ENCODE peak calls at places on chromosomes 2 and 18, in five cellular contexts. U is mammary epithelial cell, J is pancreas, A is choroid plexus epithelial cell, H is fibroblast of the aortic adventitia. X is an unnamed sample.

GRCh38 chr2:157413342-157414035 is 30.4 kb downstream of the CYTIP start:
- DNase-seq in U (no peak), J (no peak), A (no peak), H (no peak), X (no peak)

GRCh38 chr2:99615247-99615771 is 125.5 kb upstream of the REV1 start:
- DNase-seq in U (no peak), J (no peak), A (peak; percentile 14), H (no peak), X (no peak)

GRCh38 chr2:234172066-234172465 is 121.6 kb downstream of the SPP2 start:
- DNase-seq in U (no peak), J (no peak), A (no peak), H (peak; percentile 36), X (no peak)

GRCh38 chr2:207746131-207746530 is 23.6 kb downstream of the FZD5 start:
- DNase-seq in U (peak; percentile 37), J (peak; percentile 71), A (peak; percentile 91), H (peak; percentile 83), X (peak; percentile 71)

GRCh38 chr2:12549641-12550040 is 167.1 kb upstream of the TRIB2 start:
- DNase-seq in U (peak; percentile 84), J (no peak), A (peak; percentile 56), H (peak; percentile 48), X (peak; percentile 82)

GRCh38 chr2:146894514-146894913 is 950.3 kb upstream of the ACVR2A start:
- DNase-seq in U (no peak), J (no peak), A (no peak), H (no peak), X (no peak)

GRCh38 chr2:19736191-19736831 is 165.5 kb downstream of the TTC32 start:
- DNase-seq in U (no peak), J (no peak), A (peak; percentile 26), H (no peak), X (no peak)

GRCh38 chr2:65436169-65436824 is 3.9 kb upstream of the SPRED2 start:
- DNase-seq in U (peak; percentile 93), J (peak; percentile 93), A (peak; percentile 96), H (peak; percentile 98), X (peak; percentile 94)

GRCh38 chr2:20353597-20353996 is 3.0 kb upstream of the PUM2 start:
- DNase-seq in U (peak; percentile 42), J (no peak), A (no peak), H (no peak), X (peak; percentile 99)

GRCh38 chr2:71458413-71459083 is 5.2 kb downstream of the DYSF start:
- DNase-seq in U (peak; percentile 46), J (no peak), A (peak; percentile 67), H (peak; percentile 43), X (no peak)

GRCh38 chr2:160621748-160622147 is 128.1 kb upstream of the RBMS1 start:
- DNase-seq in U (no peak), J (no peak), A (peak; percentile 74), H (no peak), X (peak; percentile 28)

GRCh38 chr2:234977228-234977679 is 25.4 kb downstream of the SH3BP4 start:
- DNase-seq in U (no peak), J (no peak), A (no peak), H (no peak), X (no peak)

GRCh38 chr2:1972948-1973347 is 228.6 kb upstream of the PXDN start:
- DNase-seq in U (no peak), J (no peak), A (peak; percentile 55), H (peak; percentile 9), X (no peak)

GRCh38 chr18:15198116-15198389 is 450.1 kb downstream of the ANKRD30B start:
- DNase-seq in U (no peak), J (no peak), A (no peak), H (no peak), X (no peak)

GRCh38 chr2:166653185-166653813 is 159.2 kb upstream of the SCN7A start:
- DNase-seq in U (peak; percentile 20), J (no peak), A (peak; percentile 64), H (peak; percentile 35), X (peak; percentile 45)

GRCh38 chr2:128534688-128535392 is 216.2 kb upstream of the HS6ST1 start:
- DNase-seq in U (no peak), J (no peak), A (no peak), H (no peak), X (no peak)

GRCh38 chr2:217837001-217837491 is 165.7 kb downstream of the TNS1 start:
- DNase-seq in U (no peak), J (no peak), A (no peak), H (peak; percentile 92), X (peak; percentile 24)

GRCh38 chr2:176161817-176162626 is 4.9 kb downstream of the HOXD3 start:
- DNase-seq in U (peak; percentile 27), J (no peak), A (peak; percentile 8), H (peak; percentile 37), X (peak; percentile 13)

GRCh38 chr2:170196962-170197361 is 19.0 kb downstream of the MYO3B start:
- DNase-seq in U (no peak), J (no peak), A (no peak), H (no peak), X (no peak)

GRCh38 chr18:35578481-35578880 is 3.1 kb upstream of the GALNT1 start:
- DNase-seq in U (no peak), J (no peak), A (peak; percentile 45), H (peak; percentile 36), X (no peak)

GRCh38 chr2:96245609-96246390 is 20.0 kb downstream of the TMEM127 start:
- DNase-seq in U (no peak), J (no peak), A (peak; percentile 76), H (peak; percentile 84), X (peak; percentile 46)

DNA sequence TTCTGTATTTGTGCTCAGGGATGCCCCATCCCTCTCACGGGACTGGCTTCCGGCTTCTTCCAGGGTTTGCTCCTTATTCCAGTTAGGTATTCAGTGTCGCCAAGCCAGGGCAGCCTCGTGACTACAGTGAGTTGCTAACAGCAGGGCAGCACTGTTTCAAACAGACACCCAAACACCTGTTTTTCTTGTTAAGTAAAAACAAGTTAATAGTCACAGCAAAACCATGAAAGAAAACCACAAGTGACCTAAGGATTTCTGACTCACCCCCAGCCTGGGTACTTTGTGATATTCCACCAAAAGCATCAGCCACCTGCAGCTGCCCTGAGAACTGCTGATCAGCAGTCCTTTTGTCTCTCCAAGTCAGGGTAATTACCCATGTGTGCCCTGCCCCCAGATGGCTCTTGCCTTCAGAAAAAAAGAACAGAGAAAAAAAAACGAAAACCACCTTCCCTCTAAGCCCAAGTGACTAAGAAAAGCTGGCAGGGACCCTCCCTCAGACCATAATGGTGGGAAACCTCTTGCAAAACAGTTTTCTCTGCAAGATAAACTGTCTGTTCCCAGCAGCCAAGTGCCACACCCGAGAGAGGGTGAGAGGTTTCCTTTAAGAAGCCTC is 178.2 kb downstream of the ANAPC1 start:
- DNase-seq in U (peak; percentile 89), J (no peak), A (peak; percentile 81), H (peak; percentile 93), X (peak; percentile 81)
- H3K4me3 ChIP-seq in U (no peak overlapping the region), J (no peak overlapping the region), A (no peak overlapping the region), H (no peak overlapping the region), X (no peak overlapping the region)

DNA sequence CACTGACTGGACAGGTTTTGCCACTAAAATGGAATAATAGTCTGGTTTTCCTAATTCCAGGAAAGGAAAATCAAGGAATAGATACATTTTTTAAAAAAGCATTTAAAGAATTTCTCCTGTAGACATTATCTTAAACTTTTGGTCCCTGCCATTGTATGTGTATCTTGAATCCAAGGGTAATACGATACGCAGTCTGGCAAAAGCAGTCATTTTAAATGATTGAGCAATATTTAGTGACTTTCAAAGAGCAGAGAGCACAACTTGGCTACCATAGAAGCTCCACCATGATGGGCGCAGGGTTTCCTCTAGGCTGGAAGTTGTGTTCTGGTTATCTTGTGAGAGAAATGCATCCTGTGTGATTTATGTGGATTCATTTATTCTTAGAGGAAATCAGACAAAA is 92.8 kb downstream of the NEDD4L start:
- DNase-seq in U (no peak), J (no peak), A (no peak), H (peak; percentile 27), X (no peak)
- TF ChIP-seq CTCF in U (no peak), J (no peak), A (no peak), H (no peak), X (no peak)

GRCh38 chr2:190726255-190726654 is 77.4 kb downstream of the NAB1 start:
- DNase-seq in U (no peak), J (no peak), A (peak; percentile 40), H (no peak), X (no peak)

GRCh38 chr2:190722061-190722759 is 73.3 kb downstream of the NAB1 start:
- DNase-seq in U (peak; percentile 57), J (no peak), A (no peak), H (peak; percentile 25), X (peak; percentile 53)

GRCh38 chr2:190720691-190721090 is 71.8 kb downstream of the NAB1 start:
- DNase-seq in U (no peak), J (no peak), A (no peak), H (no peak), X (no peak)

GRCh38 chr2:190722825-190723224 is 73.9 kb downstream of the NAB1 start:
- DNase-seq in U (peak; percentile 68), J (no peak), A (no peak), H (no peak), X (peak; percentile 76)

DNA sequence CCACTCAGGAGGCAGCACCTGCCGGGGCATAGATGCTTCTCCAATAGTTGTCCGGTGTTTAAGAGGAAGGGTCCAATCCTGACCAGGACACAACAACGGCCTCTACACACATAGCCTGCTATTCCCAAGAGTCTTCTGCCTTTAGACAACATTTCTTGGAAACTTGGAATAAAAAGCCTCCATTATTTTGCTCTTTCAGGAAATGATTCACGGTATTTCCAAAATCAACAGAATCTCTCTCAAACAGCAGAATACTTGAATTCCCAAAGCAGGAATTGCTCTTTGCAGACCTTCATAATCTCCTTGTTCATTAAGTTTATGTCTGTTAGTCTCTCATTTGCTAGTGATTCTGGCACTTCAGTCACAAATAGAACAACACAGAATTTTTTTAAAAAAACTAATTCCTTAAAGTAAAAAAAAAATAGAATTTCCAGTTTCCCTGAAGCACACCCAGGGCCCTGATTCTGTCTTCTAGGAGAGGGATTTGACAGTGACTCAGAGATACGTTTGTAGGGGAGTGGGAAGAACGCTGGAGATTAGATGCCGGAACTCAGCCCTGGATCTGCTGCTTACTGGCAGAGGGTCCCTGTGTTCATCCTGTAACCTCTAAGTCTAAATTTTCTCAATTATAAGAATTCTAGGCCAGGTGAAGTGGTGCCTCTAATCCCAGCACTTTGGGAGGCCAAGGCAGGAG is 74.7 kb downstream of the NAB1 start:
- DNase-seq in U (no peak), J (no peak), A (no peak), H (peak; percentile 57), X (no peak)
- H3K4me3 ChIP-seq in U (no peak overlapping the region), J (no peak overlapping the region), A (no peak overlapping the region), H (no peak overlapping the region), X (no peak overlapping the region)

DNA sequence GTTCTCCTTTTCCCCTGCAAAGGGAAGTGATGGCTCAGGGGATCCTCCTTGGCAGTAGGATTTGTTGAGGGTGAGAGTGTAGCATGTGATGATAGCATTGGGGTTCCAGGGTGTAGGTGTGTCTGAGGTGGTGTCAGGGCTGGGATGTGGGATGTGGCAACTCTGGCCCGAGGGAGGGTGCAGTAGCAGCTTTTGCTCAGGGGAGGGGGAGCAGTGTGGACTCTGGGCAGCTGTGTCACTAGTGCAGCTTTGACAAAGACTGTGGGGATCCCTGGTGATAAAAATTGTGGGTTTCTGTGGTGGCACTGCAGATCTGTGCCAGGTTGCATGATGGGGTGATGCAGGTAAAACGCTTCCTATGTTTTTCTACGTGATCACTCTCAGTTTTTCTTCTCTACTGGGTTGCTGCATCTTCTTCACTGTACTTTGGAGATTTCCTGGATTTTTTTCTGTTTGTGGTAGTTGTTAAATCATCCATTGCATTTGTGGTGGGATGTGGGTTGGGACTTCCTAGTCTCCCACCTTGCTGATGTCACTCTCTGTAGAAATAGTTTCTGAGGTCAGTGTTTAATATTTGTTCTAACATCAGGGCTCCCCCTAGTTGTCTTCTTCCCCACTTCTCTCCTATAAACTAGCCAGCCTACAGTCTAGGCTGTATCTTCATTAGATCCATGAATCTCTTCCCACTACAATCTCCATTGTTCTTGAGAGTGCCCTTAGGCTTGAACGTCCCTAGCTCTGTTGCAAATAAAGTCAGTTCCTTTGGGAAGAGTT is 107.1 kb downstream of the ACTR3 start:
- DNase-seq in U (no peak), J (no peak), A (no peak), H (no peak), X (no peak)
- TF ChIP-seq CTCF in U (no peak), J (no peak), A (peak; percentile 17), H (no peak), X (no peak)